ENCODE peak calls at places on chromosomes 6 and 20, in five cellular contexts. B is activated CD4-positive, CD25-positive, alpha-beta regulatory T cell treated with anti-CD3 and anti-CD28 coated beads, Interleukin-2, amount 50 U/mL, for 72 hours; P is stimulated activated CD8-positive, alpha-beta memory T cell treated with anti-CD3 and anti-CD28 coated beads, Interleukin-15, amount 100 ng/mL, for 4 hours; U is BJ; N is glutamatergic neuron. H is an unnamed sample.

GRCh38 chr6:24445704-24446103 is 43.0 kb downstream of the MRS2 start:
- DNase-seq in B (no peak), P (no peak), U (no peak), N (no peak), H (no peak)

GRCh38 chr6:119647309-119647708 is 297.7 kb upstream of the MAN1A1 start:
- DNase-seq in B (no peak), P (no peak), U (no peak), N (no peak), H (peak)

GRCh38 chr6:8073758-8074157 is 9.6 kb upstream of the BLOC1S5 start:
- DNase-seq in B (no peak), P (no peak), U (no peak), N (no peak), H (no peak)

GRCh38 chr20:59765599-59766177 is 161.3 kb downstream of the PHACTR3 start:
- DNase-seq in B (no peak), P (no peak), U (no peak), N (no peak), H (no peak)

GRCh38 chr6:76771076-76771634 is 692.1 kb downstream of the HTR1B start:
- DNase-seq in B (no peak), P (no peak), U (no peak), N (no peak), H (no peak)

GRCh38 chr6:138805431-138805830 is 9.5 kb downstream of the ECT2L start:
- DNase-seq in B (no peak), P (no peak), U (no peak), N (no peak), H (peak)

GRCh38 chr6:44855562-44856494 is 468.3 kb downstream of the CDC5L start:
- DNase-seq in B (no peak), P (no peak), U (peak), N (no peak), H (peak)

GRCh38 chr6:160070427-160070826 is 51.2 kb upstream of the SLC22A1 start:
- DNase-seq in B (no peak), P (no peak), U (no peak), N (no peak), H (no peak)

GRCh38 chr6:41531591-41532582 is 14.3 kb upstream of the FOXP4 start:
- DNase-seq in B (peak), P (peak), U (peak), N (no peak), H (peak)

GRCh38 chr6:126312013-126312665 is 27.8 kb upstream of the CENPW start:
- DNase-seq in B (no peak), P (no peak), U (no peak), N (no peak), H (no peak)

GRCh38 chr6:32153835-32154513 is at the start of gene PPT2:
- DNase-seq in B (peak), P (peak), U (peak), N (peak), H (peak)

GRCh38 chr20:48621256-48622078 is 206.3 kb downstream of the PREX1 start:
- DNase-seq in B (no peak), P (no peak), U (no peak), N (no peak), H (no peak)

GRCh38 chr20:35432430-35432735 is 5.6 kb downstream of the GDF5 start:
- DNase-seq in B (no peak), P (no peak), U (no peak), N (no peak), H (no peak)

GRCh38 chr6:7615611-7616383 is 25.8 kb downstream of the SNRNP48 start:
- DNase-seq in B (no peak), P (no peak), U (no peak), N (no peak), H (no peak)

GRCh38 chr6:14921170-14921569 is 324.7 kb upstream of the JARID2 start:
- DNase-seq in B (no peak), P (no peak), U (no peak), N (no peak), H (no peak)

GRCh38 chr6:155274106-155274505 is 10.3 kb downstream of the CLDN20 start:
- DNase-seq in B (no peak), P (no peak), U (no peak), N (no peak), H (no peak)

GRCh38 chr6:39791850-39792500 is at the start of gene DAAM2:
- DNase-seq in B (no peak), P (no peak), U (no peak), N (peak), H (no peak)

GRCh38 chr6:113094781-113095180 is 747.7 kb downstream of the RFPL4B start:
- DNase-seq in B (no peak), P (no peak), U (no peak), N (no peak), H (no peak)

GRCh38 chr6:45555981-45556771 is 178.4 kb upstream of the SUPT3H start:
- DNase-seq in B (no peak), P (no peak), U (peak), N (no peak), H (no peak)

GRCh38 chr6:116406678-116407345 is 36.1 kb downstream of the DSE start:
- DNase-seq in B (no peak), P (no peak), U (no peak), N (no peak), H (no peak)

GRCh38 chr20:37994512-37994911 is 38.7 kb downstream of the TTI1 start:
- DNase-seq in B (no peak), P (no peak), U (no peak), N (no peak), H (no peak)

GRCh38 chr6:133568970-133569889 is 319.7 kb upstream of the TCF21 start:
- DNase-seq in B (no peak), P (no peak), U (peak), N (no peak), H (no peak)

GRCh38 chr6:108559884-108560462 is 744 bp upstream of the FOXO3 start:
- DNase-seq in B (no peak), P (no peak), U (no peak), N (peak), H (no peak)

GRCh38 chr6:14488185-14488584 is 370.6 kb downstream of the CD83 start:
- DNase-seq in B (no peak), P (no peak), U (no peak), N (no peak), H (no peak)

GRCh38 chr6:96460052-96460700 is 61.4 kb upstream of the UFL1 start:
- DNase-seq in B (no peak), P (no peak), U (no peak), N (no peak), H (no peak)

GRCh38 chr6:99434702-99435530 is 9.8 kb upstream of the PNISR start:
- DNase-seq in B (no peak), P (no peak), U (no peak), N (no peak), H (no peak)

H was measured in AG09309.